ENCODE peak calls at places on chromosomes 16 and 17, in nine cellular contexts. One of them, this sample, is unnamed.

GRCh38 chr16:12819126-12820117 is 15.7 kb upstream of the CPPED1 start:
- DNase-seq in tibial artery: peak; percentile 56
- DNase-seq in psoas muscle: peak; percentile 71
- DNase-seq in neural progenitor cell: peak; percentile 72
- DNase-seq in tibial nerve: peak; percentile 65
- DNase-seq in body of pancreas: peak; percentile 58
- DNase-seq in cardiac fibroblast: peak; percentile 66
- DNase-seq in Caco-2: peak; percentile 64
- DNase-seq in prostate gland: peak; percentile 25
- DNase-seq in this sample: peak; percentile 57

GRCh38 chr17:45382226-45382625 is 50.4 kb downstream of the ARHGAP27 start:
- DNase-seq in tibial artery: no peak
- DNase-seq in psoas muscle: no peak
- DNase-seq in neural progenitor cell: no peak
- DNase-seq in tibial nerve: no peak
- DNase-seq in body of pancreas: no peak
- DNase-seq in cardiac fibroblast: no peak
- DNase-seq in Caco-2: no peak
- DNase-seq in prostate gland: no peak
- DNase-seq in this sample: no peak

GRCh38 chr17:43935204-43935925 is 6.9 kb downstream of the PPY start:
- DNase-seq in tibial artery: no peak
- DNase-seq in psoas muscle: no peak
- DNase-seq in neural progenitor cell: no peak
- DNase-seq in tibial nerve: no peak
- DNase-seq in body of pancreas: no peak
- DNase-seq in cardiac fibroblast: no peak
- DNase-seq in Caco-2: no peak
- DNase-seq in prostate gland: no peak
- DNase-seq in this sample: no peak

GRCh38 chr16:84986102-84986501 is 25.2 kb downstream of the ZDHHC7 start:
- DNase-seq in tibial artery: no peak
- DNase-seq in psoas muscle: peak; percentile 53
- DNase-seq in neural progenitor cell: no peak
- DNase-seq in tibial nerve: no peak
- DNase-seq in body of pancreas: no peak
- DNase-seq in cardiac fibroblast: no peak
- DNase-seq in Caco-2: no peak
- DNase-seq in prostate gland: no peak
- DNase-seq in this sample: no peak

GRCh38 chr17:66126231-66126630 is 65.7 kb downstream of the CEP112 start:
- DNase-seq in tibial artery: no peak
- DNase-seq in psoas muscle: no peak
- DNase-seq in neural progenitor cell: no peak
- DNase-seq in tibial nerve: no peak
- DNase-seq in body of pancreas: no peak
- DNase-seq in cardiac fibroblast: peak; percentile 14
- DNase-seq in Caco-2: no peak
- DNase-seq in prostate gland: no peak
- DNase-seq in this sample: peak; percentile 11

GRCh38 chr16:10114411-10114810 is 67.8 kb downstream of the GRIN2A start:
- DNase-seq in tibial artery: peak; percentile 41
- DNase-seq in psoas muscle: no peak
- DNase-seq in neural progenitor cell: no peak
- DNase-seq in tibial nerve: no peak
- DNase-seq in body of pancreas: no peak
- DNase-seq in cardiac fibroblast: no peak
- DNase-seq in Caco-2: no peak
- DNase-seq in prostate gland: no peak
- DNase-seq in this sample: peak; percentile 69

GRCh38 chr16:24419709-24420108 is 119.7 kb upstream of the RBBP6 start:
- DNase-seq in tibial artery: no peak
- DNase-seq in psoas muscle: no peak
- DNase-seq in neural progenitor cell: no peak
- DNase-seq in tibial nerve: no peak
- DNase-seq in body of pancreas: no peak
- DNase-seq in cardiac fibroblast: no peak
- DNase-seq in Caco-2: no peak
- DNase-seq in prostate gland: no peak
- DNase-seq in this sample: no peak

GRCh38 chr16:15961060-15961511 is 11.7 kb downstream of the ABCC1 start:
- DNase-seq in tibial artery: no peak
- DNase-seq in psoas muscle: no peak
- DNase-seq in neural progenitor cell: no peak
- DNase-seq in tibial nerve: no peak
- DNase-seq in body of pancreas: no peak
- DNase-seq in cardiac fibroblast: no peak
- DNase-seq in Caco-2: no peak
- DNase-seq in prostate gland: no peak
- DNase-seq in this sample: no peak

GRCh38 chr17:63698381-63698885 is 1.5 kb downstream of the LIMD2 start:
- DNase-seq in tibial artery: no peak
- DNase-seq in psoas muscle: no peak
- DNase-seq in neural progenitor cell: no peak
- DNase-seq in tibial nerve: no peak
- DNase-seq in body of pancreas: peak; percentile 47
- DNase-seq in cardiac fibroblast: no peak
- DNase-seq in Caco-2: no peak
- DNase-seq in prostate gland: no peak
- DNase-seq in this sample: no peak

GRCh38 chr16:11401161-11402050 is 56.1 kb downstream of the RMI2 start:
- DNase-seq in tibial artery: no peak
- DNase-seq in psoas muscle: peak; percentile 78
- DNase-seq in neural progenitor cell: no peak
- DNase-seq in tibial nerve: no peak
- DNase-seq in body of pancreas: peak; percentile 97
- DNase-seq in cardiac fibroblast: no peak
- DNase-seq in Caco-2: no peak
- DNase-seq in prostate gland: no peak
- DNase-seq in this sample: no peak

GRCh38 chr16:65524997-65525396 is 403.1 kb upstream of the CDH11 start:
- DNase-seq in tibial artery: no peak
- DNase-seq in psoas muscle: no peak
- DNase-seq in neural progenitor cell: no peak
- DNase-seq in tibial nerve: no peak
- DNase-seq in body of pancreas: no peak
- DNase-seq in cardiac fibroblast: peak; percentile 79
- DNase-seq in Caco-2: no peak
- DNase-seq in prostate gland: no peak
- DNase-seq in this sample: peak; percentile 47

GRCh38 chr17:80826955-80827645 is 164.5 kb upstream of the CHMP6 start:
- DNase-seq in tibial artery: peak; percentile 87
- DNase-seq in psoas muscle: peak; percentile 92
- DNase-seq in neural progenitor cell: peak; percentile 39
- DNase-seq in tibial nerve: peak; percentile 37
- DNase-seq in body of pancreas: no peak
- DNase-seq in cardiac fibroblast: peak; percentile 98
- DNase-seq in Caco-2: peak; percentile 31
- DNase-seq in prostate gland: no peak
- DNase-seq in this sample: peak; percentile 96

GRCh38 chr17:62995377-62995885 is 29.4 kb downstream of the TANC2 start:
- DNase-seq in tibial artery: no peak
- DNase-seq in psoas muscle: no peak
- DNase-seq in neural progenitor cell: peak; percentile 51
- DNase-seq in tibial nerve: no peak
- DNase-seq in body of pancreas: peak; percentile 46
- DNase-seq in cardiac fibroblast: peak; percentile 68
- DNase-seq in Caco-2: no peak
- DNase-seq in prostate gland: no peak
- DNase-seq in this sample: peak; percentile 33

GRCh38 chr17:7367083-7367482 is 12.1 kb downstream of the TMEM95 start:
- DNase-seq in tibial artery: no peak
- DNase-seq in psoas muscle: no peak
- DNase-seq in neural progenitor cell: no peak
- DNase-seq in tibial nerve: no peak
- DNase-seq in body of pancreas: no peak
- DNase-seq in cardiac fibroblast: no peak
- DNase-seq in Caco-2: no peak
- DNase-seq in prostate gland: no peak
- DNase-seq in this sample: no peak

GRCh38 chr17:77690271-77691161 is 268.0 kb upstream of the TNRC6C start:
- DNase-seq in tibial artery: no peak
- DNase-seq in psoas muscle: peak; percentile 65
- DNase-seq in neural progenitor cell: no peak
- DNase-seq in tibial nerve: no peak
- DNase-seq in body of pancreas: no peak
- DNase-seq in cardiac fibroblast: no peak
- DNase-seq in Caco-2: no peak
- DNase-seq in prostate gland: no peak
- DNase-seq in this sample: no peak
- H3K4me3 ChIP-seq in tibial artery: peak overlapping the region; percentile 13
- H3K4me3 ChIP-seq in psoas muscle: peak overlapping the region; percentile 2
- H3K4me3 ChIP-seq in neural progenitor cell: no peak overlapping the region
- H3K4me3 ChIP-seq in tibial nerve: no peak overlapping the region
- H3K4me3 ChIP-seq in body of pancreas: no peak overlapping the region
- H3K4me3 ChIP-seq in cardiac fibroblast: no peak overlapping the region
- H3K4me3 ChIP-seq in Caco-2: no peak overlapping the region
- H3K4me3 ChIP-seq in prostate gland: no peak overlapping the region
- H3K4me3 ChIP-seq in this sample: no peak overlapping the region

GRCh38 chr17:57459286-57459915 is 203.1 kb downstream of the MSI2 start:
- DNase-seq in tibial artery: no peak
- DNase-seq in psoas muscle: no peak
- DNase-seq in neural progenitor cell: no peak
- DNase-seq in tibial nerve: no peak
- DNase-seq in body of pancreas: no peak
- DNase-seq in cardiac fibroblast: peak; percentile 48
- DNase-seq in Caco-2: no peak
- DNase-seq in prostate gland: no peak
- DNase-seq in this sample: no peak
- TF ChIP-seq CTCF in tibial artery: no peak
- TF ChIP-seq CTCF in psoas muscle: no peak
- TF ChIP-seq CTCF in neural progenitor cell: no peak
- TF ChIP-seq CTCF in tibial nerve: no peak
- TF ChIP-seq CTCF in body of pancreas: no peak
- TF ChIP-seq CTCF in cardiac fibroblast: no peak
- TF ChIP-seq CTCF in Caco-2: no peak
- TF ChIP-seq CTCF in prostate gland: no peak
- TF ChIP-seq CTCF in this sample: no peak

GRCh38 chr17:32240745-32241144 is 24.9 kb upstream of the RHBDL3 start:
- DNase-seq in tibial artery: no peak
- DNase-seq in psoas muscle: no peak
- DNase-seq in neural progenitor cell: no peak
- DNase-seq in tibial nerve: no peak
- DNase-seq in body of pancreas: no peak
- DNase-seq in cardiac fibroblast: peak; percentile 28
- DNase-seq in Caco-2: no peak
- DNase-seq in prostate gland: no peak
- DNase-seq in this sample: no peak

GRCh38 chr17:32239457-32239856 is 26.2 kb upstream of the RHBDL3 start:
- DNase-seq in tibial artery: no peak
- DNase-seq in psoas muscle: no peak
- DNase-seq in neural progenitor cell: no peak
- DNase-seq in tibial nerve: no peak
- DNase-seq in body of pancreas: no peak
- DNase-seq in cardiac fibroblast: no peak
- DNase-seq in Caco-2: no peak
- DNase-seq in prostate gland: no peak
- DNase-seq in this sample: no peak

GRCh38 chr17:32243712-32244111 is 21.9 kb upstream of the RHBDL3 start:
- DNase-seq in tibial artery: no peak
- DNase-seq in psoas muscle: no peak
- DNase-seq in neural progenitor cell: no peak
- DNase-seq in tibial nerve: no peak
- DNase-seq in body of pancreas: no peak
- DNase-seq in cardiac fibroblast: no peak
- DNase-seq in Caco-2: no peak
- DNase-seq in prostate gland: no peak
- DNase-seq in this sample: no peak

DNA sequence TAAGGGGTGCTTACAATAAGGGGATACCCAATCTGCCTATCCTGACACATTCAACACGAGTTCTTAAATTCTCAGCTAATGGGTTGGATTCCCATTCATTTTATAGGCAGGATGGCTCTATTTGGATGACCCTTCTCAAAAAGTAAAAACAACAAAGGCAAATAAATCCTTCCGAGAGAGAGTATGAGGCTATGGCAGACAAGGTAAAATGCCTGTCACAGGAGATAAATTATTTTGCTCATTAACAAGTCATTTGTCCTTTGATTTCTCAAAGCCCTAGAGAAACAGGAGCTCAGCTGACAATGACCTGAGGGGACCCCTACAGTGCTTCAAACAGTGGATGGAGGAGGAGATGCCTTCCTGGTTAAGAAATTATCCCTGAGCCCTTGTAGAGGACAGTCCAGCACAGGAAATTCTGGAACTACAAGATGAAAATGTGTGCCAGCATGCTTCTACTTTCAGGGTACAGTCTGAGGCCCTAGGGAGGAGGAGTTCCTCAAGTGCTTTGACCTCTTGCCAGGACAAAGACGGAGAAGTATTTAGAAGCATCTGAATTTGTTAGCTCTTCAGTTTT is 24.0 kb upstream of the RHBDL3 start:
- DNase-seq in tibial artery: no peak
- DNase-seq in psoas muscle: no peak
- DNase-seq in neural progenitor cell: no peak
- DNase-seq in tibial nerve: no peak
- DNase-seq in body of pancreas: no peak
- DNase-seq in cardiac fibroblast: no peak
- DNase-seq in Caco-2: no peak
- DNase-seq in prostate gland: no peak
- DNase-seq in this sample: no peak
- H3K4me3 ChIP-seq in tibial artery: no peak overlapping the region
- H3K4me3 ChIP-seq in psoas muscle: no peak overlapping the region
- H3K4me3 ChIP-seq in neural progenitor cell: no peak overlapping the region
- H3K4me3 ChIP-seq in tibial nerve: no peak overlapping the region
- H3K4me3 ChIP-seq in body of pancreas: no peak overlapping the region
- H3K4me3 ChIP-seq in cardiac fibroblast: no peak overlapping the region
- H3K4me3 ChIP-seq in Caco-2: no peak overlapping the region
- H3K4me3 ChIP-seq in prostate gland: no peak overlapping the region
- H3K4me3 ChIP-seq in this sample: no peak overlapping the region

DNA sequence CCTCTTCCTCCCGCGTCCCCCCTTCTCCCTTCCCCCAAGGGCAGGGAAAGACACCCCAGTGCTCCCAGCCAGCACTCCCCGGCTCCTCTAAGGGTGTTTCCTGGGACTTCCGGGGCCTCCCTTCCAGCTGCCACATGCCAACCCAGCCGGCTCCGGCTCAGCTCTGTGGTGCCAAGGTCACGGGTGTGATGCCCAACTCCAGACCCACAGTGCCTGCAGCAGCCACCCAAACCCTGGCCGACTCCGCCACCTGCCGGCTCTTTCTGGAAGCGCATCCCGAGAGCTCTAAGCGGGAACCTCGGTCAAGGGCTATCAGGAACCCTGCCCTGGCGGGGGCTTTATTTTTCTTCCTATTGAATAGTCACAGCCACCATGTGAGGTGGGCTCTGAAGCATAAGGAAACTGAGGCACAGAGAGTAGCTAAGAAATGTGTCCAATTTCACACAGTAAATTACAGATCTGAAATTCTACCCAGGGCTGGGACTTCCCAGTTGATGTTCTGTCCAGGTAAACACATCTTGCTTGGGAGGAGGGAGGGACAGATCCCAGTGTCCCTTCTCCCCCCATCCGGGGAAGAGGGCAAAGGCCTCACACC is 3.3 kb upstream of the PPP1R1B start:
- DNase-seq in tibial artery: peak; percentile 84
- DNase-seq in psoas muscle: peak; percentile 91
- DNase-seq in neural progenitor cell: peak; percentile 78
- DNase-seq in tibial nerve: peak; percentile 89
- DNase-seq in body of pancreas: peak; percentile 96
- DNase-seq in cardiac fibroblast: peak; percentile 70
- DNase-seq in Caco-2: peak; percentile 82
- DNase-seq in prostate gland: peak; percentile 77
- DNase-seq in this sample: peak; percentile 55
- TF ChIP-seq CTCF in tibial artery: peak; percentile 83
- TF ChIP-seq CTCF in psoas muscle: peak; percentile 88
- TF ChIP-seq CTCF in neural progenitor cell: peak; percentile 86
- TF ChIP-seq CTCF in tibial nerve: peak; percentile 92
- TF ChIP-seq CTCF in body of pancreas: peak; percentile 97
- TF ChIP-seq CTCF in cardiac fibroblast: peak; percentile 94
- TF ChIP-seq CTCF in Caco-2: peak; percentile 96
- TF ChIP-seq CTCF in prostate gland: peak; percentile 89
- TF ChIP-seq CTCF in this sample: peak; percentile 90